ENCODE peak calls at places on chromosomes 16 and 17, in six cellular contexts. V is fibroblast of lung, Q is IMR-90, Z is HepG2, M is MM.1S, K is K562. T is an unnamed sample.

GRCh38 chr16:66728117-66728787 is 23.2 kb downstream of the DYNC1LI2 start:
- DNase-seq in V (peak), Q (peak), Z (peak), M (peak), K (peak), T (peak)

GRCh38 chr17:40848583-40849235 is 18.3 kb downstream of the KRT12 start:
- DNase-seq in V (no peak), Q (no peak), Z (no peak), M (peak), K (no peak), T (no peak)

GRCh38 chr17:57515662-57516211 is 229.4 kb downstream of the CCDC182 start:
- DNase-seq in V (no peak), Q (no peak), Z (no peak), M (no peak), K (no peak), T (peak)

GRCh38 chr17:78257810-78258322 is 26.4 kb downstream of the TMEM235 start:
- DNase-seq in V (peak), Q (peak), Z (no peak), M (peak), K (peak), T (no peak)

GRCh38 chr17:40646791-40647548 is 648 bp downstream of the SMARCE1 start:
- DNase-seq in V (no peak), Q (peak), Z (peak), M (peak), K (no peak), T (peak)

GRCh38 chr16:80309178-80309577 is 231.6 kb upstream of the DYNLRB2 start:
- DNase-seq in V (no peak), Q (no peak), Z (no peak), M (no peak), K (no peak), T (no peak)

GRCh38 chr17:73984981-73985380 is 218.5 kb upstream of the RPL38 start:
- DNase-seq in V (no peak), Q (no peak), Z (no peak), M (no peak), K (no peak), T (no peak)

GRCh38 chr17:79943354-79944241 is 92.1 kb downstream of the TBC1D16 start:
- DNase-seq in V (no peak), Q (no peak), Z (no peak), M (no peak), K (no peak), T (no peak)

GRCh38 chr17:68613739-68614298 is 12.7 kb upstream of the FAM20A start:
- DNase-seq in V (peak), Q (no peak), Z (peak), M (peak), K (peak), T (peak)

GRCh38 chr17:64187093-64187895 is 57.4 kb upstream of the ERN1 start:
- DNase-seq in V (no peak), Q (no peak), Z (peak), M (no peak), K (no peak), T (no peak)

GRCh38 chr17:63984651-63985386 is 12.1 kb upstream of the SCN4A start:
- DNase-seq in V (peak), Q (peak), Z (peak), M (no peak), K (peak), T (peak)

GRCh38 chr17:1861391-1862010 is 31.7 kb downstream of the RPA1 start:
- DNase-seq in V (no peak), Q (no peak), Z (no peak), M (no peak), K (no peak), T (no peak)

GRCh38 chr17:14299261-14300093 is 1.4 kb upstream of the HS3ST3B1 start:
- DNase-seq in V (peak), Q (no peak), Z (peak), M (no peak), K (peak), T (no peak)

GRCh38 chr16:29913514-29913913 is 12.5 kb downstream of the KCTD13 start:
- DNase-seq in V (no peak), Q (no peak), Z (no peak), M (no peak), K (no peak), T (no peak)

GRCh38 chr17:78315355-78316114 is 44.3 kb downstream of the SOCS3 start:
- DNase-seq in V (peak), Q (peak), Z (peak), M (no peak), K (peak), T (peak)

GRCh38 chr17:66541461-66542182 is 239.2 kb downstream of the PRKCA start:
- DNase-seq in V (no peak), Q (no peak), Z (no peak), M (peak), K (peak), T (peak)

GRCh38 chr17:7021993-7022778 is 664 bp upstream of the BCL6B start:
- DNase-seq in V (peak), Q (peak), Z (no peak), M (peak), K (peak), T (peak)

GRCh38 chr16:22370038-22370541 is 4.3 kb downstream of the CDR2 start:
- DNase-seq in V (peak), Q (peak), Z (peak), M (no peak), K (no peak), T (peak)

GRCh38 chr16:85673529-85674417 is 15.0 kb downstream of the GINS2 start:
- DNase-seq in V (peak), Q (peak), Z (no peak), M (no peak), K (no peak), T (no peak)

GRCh38 chr17:63838586-63839184 is 3.8 kb downstream of the SMARCD2 start:
- DNase-seq in V (peak), Q (peak), Z (no peak), M (no peak), K (no peak), T (peak)

GRCh38 chr17:42562845-42563509 is 1.0 kb downstream of the COASY start:
- DNase-seq in V (peak), Q (peak), Z (peak), M (no peak), K (peak), T (no peak)

GRCh38 chr16:49496656-49497055 is 123.1 kb downstream of the C16orf78 start:
- DNase-seq in V (no peak), Q (no peak), Z (no peak), M (no peak), K (no peak), T (no peak)

GRCh38 chr16:588639-588888 is 1.3 kb upstream of the RAB40C start:
- DNase-seq in V (peak), Q (peak), Z (no peak), M (peak), K (peak), T (peak)

GRCh38 chr16:68490829-68491575 is 42.7 kb upstream of the SMPD3 start:
- DNase-seq in V (no peak), Q (peak), Z (no peak), M (peak), K (no peak), T (peak)

GRCh38 chr16:78543066-78543465 is 443.6 kb downstream of the WWOX start:
- DNase-seq in V (no peak), Q (no peak), Z (no peak), M (no peak), K (no peak), T (no peak)

GRCh38 chr16:89613101-89613953 is at the start of gene DPEP1:
- DNase-seq in V (no peak), Q (no peak), Z (no peak), M (peak), K (no peak), T (no peak)

GRCh38 chr17:73533127-73533526 is 111.1 kb downstream of the SDK2 start:
- DNase-seq in V (no peak), Q (no peak), Z (no peak), M (no peak), K (no peak), T (no peak)

GRCh38 chr17:37361543-37361942 is 14.2 kb upstream of the C17orf78 start:
- DNase-seq in V (no peak), Q (no peak), Z (no peak), M (no peak), K (no peak), T (no peak)
- H2AFZ ChIP-seq in V (no peak), Q (no peak), Z (no peak), M (no peak), K (peak), T (no peak)

GRCh38 chr17:3861761-3862681 is 16.0 kb upstream of the NCBP3 start:
- DNase-seq in V (no peak), Q (no peak), Z (no peak), M (no peak), K (no peak), T (no peak)
- H2AFZ ChIP-seq in V (no peak), Q (no peak), Z (no peak), M (no peak), K (no peak), T (no peak)

GRCh38 chr17:50201226-50201854 is at the start of gene COL1A1:
- DNase-seq in V (peak), Q (peak), Z (no peak), M (no peak), K (no peak), T (no peak)
- H2AFZ ChIP-seq in V (no peak), Q (peak), Z (no peak), M (peak), K (peak), T (peak)

GRCh38 chr17:49944451-49944850 is 24.5 kb upstream of the DLX4 start:
- DNase-seq in V (no peak), Q (no peak), Z (no peak), M (no peak), K (no peak), T (no peak)
- H2AFZ ChIP-seq in V (no peak), Q (no peak), Z (no peak), M (no peak), K (no peak), T (no peak)

GRCh38 chr17:48718781-48719641 is 3.3 kb downstream of the PRAC1 start:
- DNase-seq in V (no peak), Q (no peak), Z (no peak), M (no peak), K (no peak), T (peak)
- H2AFZ ChIP-seq in V (no peak), Q (peak), Z (no peak), M (no peak), K (no peak), T (peak)

GRCh38 chr17:70028397-70028796 is 46.6 kb upstream of the KCNJ16 start:
- DNase-seq in V (peak), Q (peak), Z (no peak), M (no peak), K (no peak), T (no peak)
- H2AFZ ChIP-seq in V (no peak), Q (no peak), Z (no peak), M (no peak), K (no peak), T (no peak)

DNA sequence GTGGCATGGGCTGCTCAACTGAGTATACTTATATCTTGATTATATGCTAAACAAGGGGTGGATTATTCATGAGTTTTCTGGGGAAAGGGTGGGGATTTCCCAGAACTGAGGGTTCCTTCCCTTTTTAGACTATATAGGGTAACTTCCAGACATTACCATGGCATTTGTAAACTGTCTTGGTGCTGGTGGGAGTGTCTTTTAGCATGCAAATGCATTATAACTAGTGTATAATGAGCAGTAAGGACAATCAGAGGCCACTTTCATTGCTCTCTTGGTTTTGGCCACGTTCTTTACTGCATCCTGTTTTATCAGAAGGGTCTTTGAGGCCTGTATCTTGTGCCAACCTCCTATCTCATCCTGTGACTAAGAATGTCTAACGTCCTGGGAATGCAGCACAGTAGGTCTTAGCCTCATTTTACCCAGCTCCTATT is 12.0 kb downstream of the PRR11 start:
- DNase-seq in V (no peak), Q (peak), Z (no peak), M (no peak), K (no peak), T (peak)
- H2AFZ ChIP-seq in V (peak), Q (no peak), Z (no peak), M (no peak), K (no peak), T (no peak)

DNA sequence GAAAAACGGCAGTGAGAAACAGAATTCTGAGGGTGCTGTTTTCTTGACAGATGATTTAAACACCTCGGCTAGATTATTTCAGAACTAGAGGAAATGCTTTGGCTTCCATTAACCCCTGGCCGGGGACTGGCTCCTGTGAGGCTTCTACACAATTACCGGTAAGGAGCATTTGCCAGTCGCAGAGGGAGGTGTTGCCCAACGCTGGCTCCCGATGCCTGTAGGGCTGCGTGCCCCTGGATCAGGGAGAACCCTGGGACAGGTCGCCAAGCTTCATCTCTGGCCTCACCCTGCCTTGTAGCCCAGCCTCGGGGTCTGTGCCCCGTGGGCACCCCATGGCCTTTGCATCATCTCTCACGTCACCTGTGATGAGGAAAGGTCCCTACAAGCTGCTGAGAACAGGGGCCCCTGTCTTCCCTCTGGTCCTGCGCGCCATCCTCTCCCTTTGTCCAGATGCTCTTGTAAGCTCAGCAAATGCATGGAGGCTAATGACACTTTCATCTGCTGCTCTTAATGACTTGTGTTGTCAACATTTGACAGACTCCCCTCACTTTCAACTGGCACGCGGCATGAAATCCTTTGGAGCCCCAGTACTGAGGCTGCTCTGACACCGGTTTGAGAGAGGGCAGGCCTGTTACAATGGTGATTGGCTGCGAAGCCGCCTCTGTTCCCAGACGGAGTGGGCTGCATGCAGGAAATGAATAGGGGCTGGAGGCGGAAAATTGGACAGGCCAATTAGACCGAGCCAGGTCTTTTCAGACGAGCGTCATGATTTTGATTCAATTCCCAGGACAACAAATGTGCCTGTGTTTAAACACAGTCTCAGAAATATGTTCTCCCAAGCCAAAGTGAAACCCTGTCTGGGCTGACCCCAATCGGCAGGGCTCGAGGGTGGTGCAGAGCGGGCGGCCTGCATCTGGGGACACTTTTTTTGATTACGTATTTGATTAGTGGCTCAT is 85.5 kb upstream of the DOC2B start:
- DNase-seq in V (no peak), Q (no peak), Z (no peak), M (no peak), K (no peak), T (no peak)
- H2AFZ ChIP-seq in V (no peak), Q (no peak), Z (no peak), M (no peak), K (no peak), T (no peak)

T was measured in PC-3.